ENCODE peak calls at places on chromosomes 4 and X, in nine cellular contexts. W is tibial artery; X is naive thymus-derived CD4-positive, alpha-beta T cell; B is mammary epithelial cell; C is astrocyte; V is gastrocnemius medialis; F is CD8-positive, alpha-beta T cell; I is lung; U is Caco-2. M is an unnamed sample. For H3K27me3 and H3K36me3, the result is how much of the 10 kb centered on the place peaks cover.

GRCh38 chrX:40544343-40545250 is 36.2 kb upstream of the ATP6AP2 start:
- DNase-seq in C (no peak), V (no peak), F (no peak), W (no peak), I (no peak), U (no peak), X (no peak), B (peak), M (peak)

GRCh38 chrX:154379569-154379951 is 465 bp downstream of the EMD start:
- DNase-seq in I (no peak), X (no peak), W (no peak), C (no peak), V (no peak), U (no peak), B (no peak), F (no peak), M (no peak)

GRCh38 chrX:131816551-131817136 is 206.5 kb upstream of the STK26 start:
- DNase-seq in B (peak), I (peak), C (peak), V (peak), W (peak), X (peak), F (peak), U (no peak), M (no peak)

GRCh38 chr4:140222175-140222574 is 68.2 kb upstream of the MAML3 start:
- DNase-seq in I (no peak), B (peak), C (peak), W (no peak), V (no peak), F (no peak), X (no peak), U (no peak), M (no peak)

GRCh38 chrX:16559206-16559619 is 90.7 kb upstream of the S100G start:
- DNase-seq in I (no peak), C (peak), V (no peak), U (no peak), X (no peak), W (no peak), B (no peak), F (no peak), M (no peak)

GRCh38 chr4:12050357-12050756 is 621.7 kb upstream of the HS3ST1 start:
- DNase-seq in W (no peak), I (no peak), F (no peak), U (no peak), V (no peak), B (no peak), X (no peak), C (no peak), M (no peak)

GRCh38 chrX:18938710-18939109 is 45.2 kb downstream of the PHKA2 start:
- DNase-seq in U (no peak), B (no peak), F (no peak), C (no peak), V (no peak), W (no peak), I (no peak), X (no peak), M (peak)

GRCh38 chrX:67781132-67781531 is 237.3 kb downstream of the AR start:
- DNase-seq in C (no peak), U (no peak), V (peak), I (no peak), B (no peak), F (no peak), W (peak), X (no peak), M (peak)

GRCh38 chr4:8763966-8764901 is 107.4 kb downstream of the HMX1 start:
- DNase-seq in F (no peak), X (no peak), I (no peak), V (peak), B (no peak), W (peak), U (peak), C (no peak), M (no peak)

GRCh38 chr4:100049872-100050271 is 99.8 kb upstream of the H2AZ1 start:
- DNase-seq in U (no peak), B (peak), F (no peak), C (no peak), I (no peak), W (no peak), X (no peak), V (no peak), M (no peak)

GRCh38 chrX:97685753-97686152 is 802.0 kb downstream of the RPA4 start:
- DNase-seq in W (no peak), U (peak), F (no peak), B (peak), C (peak), V (no peak), I (no peak), X (peak), M (no peak)

GRCh38 chrX:17032351-17032750 is 85.9 kb downstream of the REPS2 start:
- DNase-seq in W (peak), V (peak), B (peak), C (peak), I (peak), U (no peak), F (no peak), X (no peak), M (peak)

GRCh38 chr4:80307183-80307735 is 28.3 kb upstream of the CFAP299 start:
- DNase-seq in V (no peak), B (peak), U (no peak), X (no peak), F (no peak), W (no peak), I (no peak), C (peak), M (no peak)

GRCh38 chr4:24419147-24420034 is 165.0 kb downstream of the DHX15 start:
- DNase-seq in V (peak), F (peak), B (peak), X (peak), I (peak), U (peak), W (peak), C (peak), M (peak)

GRCh38 chr4:91279899-91280298 is 1023.9 kb upstream of the GRID2 start:
- DNase-seq in C (no peak), X (no peak), W (no peak), F (no peak), B (no peak), V (no peak), I (no peak), U (no peak), M (no peak)

GRCh38 chr4:138259801-138260200 is 17.7 kb upstream of the SLC7A11 start:
- DNase-seq in W (no peak), F (no peak), I (no peak), C (peak), U (no peak), X (no peak), V (no peak), B (peak), M (no peak)

GRCh38 chr4:144711685-144712456 is 65.9 kb downstream of the HHIP start:
- DNase-seq in C (no peak), B (no peak), I (no peak), X (no peak), V (no peak), F (no peak), U (no peak), W (no peak), M (no peak)

GRCh38 chrX:110851780-110852179 is 56.2 kb upstream of the CHRDL1 start:
- DNase-seq in C (peak), I (no peak), V (no peak), U (no peak), X (no peak), F (no peak), B (peak), W (peak), M (peak)

GRCh38 chr4:160414516-160414915 is 1311.6 kb downstream of the RAPGEF2 start:
- DNase-seq in W (no peak), U (no peak), I (no peak), F (no peak), V (no peak), C (no peak), X (no peak), B (no peak), M (no peak)

GRCh38 chr4:73870260-73870659 is 1.1 kb downstream of the CXCL1 start:
- DNase-seq in X (no peak), I (peak), U (no peak), C (no peak), F (no peak), B (peak), V (peak), W (no peak), M (no peak)

GRCh38 chrX:24148535-24149345 is 789 bp upstream of the ZFX start:
- DNase-seq in C (peak), U (no peak), B (no peak), F (peak), X (no peak), W (no peak), V (no peak), I (peak), M (no peak)

GRCh38 chr4:58587856-58588255 is 1477.7 kb upstream of the IGFBP7 start:
- DNase-seq in X (no peak), F (no peak), C (no peak), W (no peak), I (no peak), V (no peak), B (no peak), U (peak), M (no peak)

GRCh38 chr4:93617596-93617995 is 211.0 kb upstream of the ATOH1 start:
- DNase-seq in C (no peak), V (no peak), U (no peak), W (no peak), X (no peak), I (no peak), B (no peak), F (no peak), M (no peak)

GRCh38 chrX:71542411-71542810 is 9.5 kb downstream of the OGT start:
- DNase-seq in W (no peak), B (peak), U (no peak), F (no peak), I (no peak), C (peak), V (no peak), X (no peak), M (no peak)

GRCh38 chr4:73452953-73453700 is 17.1 kb downstream of the AFP start:
- DNase-seq in I (no peak), U (peak), F (no peak), C (peak), X (no peak), V (no peak), B (no peak), W (no peak), M (no peak)

GRCh38 chr4:40240040-40240653 is 43.3 kb downstream of the RHOH start:
- DNase-seq in C (no peak), W (no peak), B (no peak), U (no peak), I (no peak), X (no peak), F (no peak), V (no peak), M (peak)

GRCh38 chr4:55031158-55031557 is 94.2 kb downstream of the KDR start:
- DNase-seq in V (no peak), W (no peak), F (no peak), I (no peak), C (no peak), B (no peak), U (no peak), X (no peak), M (no peak)

GRCh38 chr4:10730019-10730418 is 45.5 kb upstream of the CLNK start:
- DNase-seq in B (no peak), W (no peak), I (no peak), F (no peak), C (no peak), X (no peak), V (no peak), U (no peak), M (no peak)

GRCh38 chrX:154712781-154713391 is 38.0 kb downstream of the GAB3 start:
- DNase-seq in C (peak), U (no peak), I (no peak), B (peak), V (no peak), X (peak), F (peak), W (no peak), M (peak)

GRCh38 chrX:110561036-110561435 is 202.4 kb downstream of the RTL9 start:
- DNase-seq in C (peak), F (no peak), W (no peak), V (no peak), I (no peak), X (no peak), B (no peak), U (no peak), M (peak)

GRCh38 chr4:52890401-52890791 is 28.3 kb downstream of the RASL11B start:
- DNase-seq in C (no peak), W (no peak), X (no peak), I (no peak), B (no peak), V (no peak), U (no peak), F (no peak), M (no peak)

GRCh38 chr4:130511776-130512175 is 1415.8 kb downstream of the C4orf33 start:
- DNase-seq in I (no peak), B (no peak), X (no peak), V (no peak), F (no peak), W (no peak), C (no peak), U (no peak), M (no peak)

GRCh38 chr4:4762909-4763814 is 96.3 kb upstream of the MSX1 start:
- DNase-seq in F (no peak), V (no peak), B (peak), W (no peak), X (no peak), U (no peak), I (no peak), C (peak), M (no peak)

GRCh38 chrX:70301716-70302115 is 11.8 kb downstream of the KIF4A start:
- DNase-seq in U (no peak), V (no peak), C (peak), B (no peak), X (no peak), F (no peak), W (no peak), I (no peak), M (no peak)

GRCh38 chrX:120463241-120463640 is 5.9 kb downstream of the LAMP2 start:
- DNase-seq in U (no peak), W (peak), C (no peak), B (peak), F (no peak), I (peak), V (peak), X (no peak), M (peak)

GRCh38 chr4:153310793-153311192 is 33.7 kb upstream of the MND1 start:
- DNase-seq in B (no peak), U (no peak), X (no peak), V (no peak), W (no peak), F (no peak), C (no peak), I (no peak), M (no peak)

GRCh38 chrX:110004210-110004609 is 1.3 kb downstream of the TMEM164 start:
- DNase-seq in W (no peak), I (peak), V (peak), X (no peak), C (no peak), B (peak), F (no peak), U (no peak), M (no peak)

GRCh38 chrX:2391869-2392606 is 108.7 kb downstream of the DHRSX start:
- DNase-seq in U (peak), F (no peak), I (no peak), B (peak), W (no peak), V (peak), C (peak), X (no peak), M (peak)

GRCh38 chr4:77931452-77932135 is 69.0 kb downstream of the MRPL1 start:
- DNase-seq in I (no peak), C (peak), V (no peak), U (no peak), B (peak), X (no peak), F (no peak), W (no peak), M (peak)

DNA sequence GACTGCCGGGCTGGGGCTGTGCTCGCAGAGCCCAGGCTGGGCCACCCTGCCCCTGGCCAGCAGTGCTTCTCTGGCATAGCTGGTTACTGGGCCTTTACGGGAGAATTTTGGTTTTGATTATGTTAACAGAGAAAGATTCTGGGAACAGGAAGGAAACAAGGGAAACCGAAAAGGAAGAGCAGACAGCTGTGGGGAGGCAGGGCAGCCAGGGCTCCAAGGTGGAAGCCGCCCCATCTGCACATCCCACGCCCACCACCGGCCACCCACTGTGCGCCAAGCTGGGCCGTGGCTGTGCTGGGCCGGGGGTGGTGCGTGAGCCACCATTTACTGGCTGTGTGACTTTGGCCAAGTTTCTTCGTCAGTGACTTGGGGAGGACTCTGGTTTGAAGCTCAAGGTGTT is 20.1 kb downstream of the SH3BP2 start:
- DNase-seq in W (no peak), X (no peak), U (no peak), V (no peak), C (no peak), I (no peak), F (no peak), B (no peak), M (no peak)
- H3K4me3 ChIP-seq in W (peak), X (peak), U (no peak), V (peak), C (no peak), I (peak), F (peak), B (no peak), M (peak)

GRCh38 chr4:148444296-148445070 is 2.3 kb upstream of the NR3C2 start:
- DNase-seq in W (peak), I (no peak), X (peak), U (no peak), C (no peak), B (peak), F (peak), V (peak), M (no peak)
- H3K27me3 ChIP-seq in W (under half), I (under half), X (under half), U (under half), C (under half), B (under half), F (under half), V (under half), M (under half)

DNA sequence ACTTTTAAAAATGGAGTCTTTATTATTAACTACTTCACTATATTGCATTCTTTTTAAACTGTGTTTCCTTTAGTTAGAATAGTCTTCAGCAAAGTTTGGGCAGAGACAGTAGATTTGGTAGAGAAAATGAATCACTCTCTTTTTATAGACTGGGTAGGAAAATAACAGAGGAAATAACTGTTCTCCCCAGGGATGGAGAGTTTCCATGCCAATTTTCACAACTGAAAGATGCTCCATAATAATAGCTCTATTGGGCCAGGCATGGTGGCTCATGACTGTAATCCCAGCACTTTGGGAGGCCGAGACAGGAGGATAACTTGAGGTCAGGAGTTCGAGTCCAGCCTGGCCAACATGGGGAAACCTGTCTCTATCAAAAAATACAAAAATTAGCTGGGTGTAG is 13.1 kb downstream of the HSD17B13 start:
- DNase-seq in F (no peak), I (no peak), V (no peak), U (no peak), X (no peak), C (no peak), B (no peak), W (no peak), M (no peak)
- H3K36me3 ChIP-seq in F (under half), I (under half), V (under half), U (under half), X (under half), C (under half), B (under half), W (under half), M (under half)

GRCh38 chrX:49165901-49166881 is 3.6 kb downstream of the MAGIX start:
- DNase-seq in V (peak), C (peak), X (peak), B (peak), I (peak), F (peak), U (peak), W (peak), M (peak)

GRCh38 chrX:49166914-49167739 is 4.6 kb downstream of the MAGIX start:
- DNase-seq in B (peak), F (peak), X (no peak), V (peak), U (no peak), C (peak), I (peak), W (peak), M (peak)

GRCh38 chrX:49164589-49165360 is 2.2 kb downstream of the MAGIX start:
- DNase-seq in U (no peak), B (no peak), V (no peak), F (no peak), X (no peak), C (no peak), I (no peak), W (no peak), M (no peak)

GRCh38 chrX:49163555-49164419 is 1.2 kb downstream of the MAGIX start:
- DNase-seq in C (peak), B (peak), W (peak), F (peak), V (peak), X (peak), U (peak), I (peak), M (peak)

GRCh38 chrX:49167740-49168108 is 4.0 kb upstream of the PLP2 start:
- DNase-seq in B (no peak), I (no peak), U (no peak), W (no peak), V (no peak), X (no peak), C (no peak), F (no peak), M (no peak)
- H3K4me3 ChIP-seq in B (peak), I (no peak), U (no peak), W (peak), V (peak), X (peak), C (peak), F (peak), M (peak)